ENCODE peak calls at places on chromosomes 13 and 19, in five cellular contexts. X is T-helper 9 cell, T is T47D, O is midbrain, G is cardiac muscle cell. V is an unnamed sample.

GRCh38 chr13:37418490-37418889 is 180.1 kb downstream of the POSTN start:
- DNase-seq in X (no peak), G (peak; percentile 10), O (no peak), T (no peak), V (no peak)

GRCh38 chr19:9883231-9883758 is 48.2 kb downstream of the PIN1 start:
- DNase-seq in G (peak; percentile 38), O (no peak), X (no peak), T (no peak), V (no peak)

GRCh38 chr13:51967482-51968446 is 43.5 kb downstream of the ATP7B start:
- DNase-seq in G (no peak), O (no peak), T (no peak), X (no peak), V (no peak)

GRCh38 chr13:98172570-98173405 is 4.3 kb downstream of the RNF113B start:
- DNase-seq in G (peak; percentile 69), O (no peak), X (no peak), T (no peak), V (no peak)

GRCh38 chr13:45206340-45206739 is 5.5 kb upstream of the KCTD4 start:
- DNase-seq in T (no peak), X (no peak), G (peak; percentile 85), O (no peak), V (no peak)

GRCh38 chr19:13047374-13047773 is 52.1 kb downstream of the NFIX start:
- DNase-seq in O (no peak), G (no peak), T (no peak), X (no peak), V (no peak)

GRCh38 chr13:42680748-42681147 is 100.6 kb upstream of the FAM216B start:
- DNase-seq in T (no peak), X (no peak), O (no peak), G (no peak), V (no peak)

GRCh38 chr19:55539082-55539715 is 2.3 kb upstream of the SBK2 start:
- DNase-seq in T (no peak), G (no peak), X (no peak), O (no peak), V (no peak)

GRCh38 chr19:3692141-3693029 is 7.9 kb downstream of the PIP5K1C start:
- DNase-seq in T (no peak), G (no peak), O (no peak), X (peak; percentile 62), V (peak; percentile 52)

GRCh38 chr13:101942535-101943157 is 459.2 kb downstream of the FGF14 start:
- DNase-seq in O (no peak), T (no peak), X (no peak), G (no peak), V (no peak)

GRCh38 chr13:20714563-20715339 is 11.3 kb downstream of the IL17D start:
- DNase-seq in X (no peak), O (peak; percentile 54), T (no peak), G (peak; percentile 92), V (no peak)

GRCh38 chr13:77565635-77566034 is 30.1 kb downstream of the SCEL start:
- DNase-seq in X (no peak), G (peak; percentile 58), O (peak; percentile 34), T (no peak), V (no peak)

GRCh38 chr19:16143399-16144215 is at the start of gene HSH2D:
- DNase-seq in G (no peak), X (peak; percentile 66), T (no peak), O (no peak), V (no peak)

GRCh38 chr19:38204728-38205127 is 19.3 kb downstream of the DPF1 start:
- DNase-seq in O (no peak), G (no peak), X (no peak), T (no peak), V (no peak)

GRCh38 chr19:48815870-48816501 is 5.2 kb upstream of the BCAT2 start:
- DNase-seq in O (no peak), X (no peak), T (no peak), G (no peak), V (no peak)

GRCh38 chr19:33311326-33311682 is 9.0 kb upstream of the CEBPA start:
- DNase-seq in X (no peak), G (no peak), O (no peak), T (no peak), V (no peak)